ENCODE peak calls at places on chromosomes 7 and 10, in six cellular contexts. I is IMR-90, R is HCT116, T is SK-N-SH, W is astrocyte of the cerebellum, A is cardiac muscle cell. K is an unnamed sample.

GRCh38 chr10:49605177-49605938 is 4.8 kb upstream of the SLC18A3 start:
- DNase-seq in I (no peak), R (no peak), T (peak; percentile 60), W (no peak), A (no peak), K (no peak)

GRCh38 chr10:49404321-49404878 is 8.5 kb upstream of the DRGX start:
- DNase-seq in I (no peak), R (no peak), T (no peak), W (no peak), A (no peak), K (no peak)

GRCh38 chr7:38368191-38368605 is 94.8 kb upstream of the TARP start:
- DNase-seq in I (peak; percentile 65), R (peak; percentile 83), T (peak; percentile 71), W (no peak), A (peak; percentile 80), K (no peak)

GRCh38 chr7:104695563-104695962 is 318.4 kb upstream of the KMT2E start:
- DNase-seq in I (no peak), R (no peak), T (no peak), W (no peak), A (no peak), K (no peak)

GRCh38 chr7:114081606-114082425 is 163.0 kb upstream of the PPP1R3A start:
- DNase-seq in I (peak; percentile 70), R (peak; percentile 56), T (peak; percentile 64), W (peak; percentile 70), A (peak; percentile 79), K (peak; percentile 46)

GRCh38 chr10:112282086-112282485 is 1.1 kb upstream of the TECTB start:
- DNase-seq in I (peak; percentile 76), R (no peak), T (no peak), W (no peak), A (no peak), K (no peak)

GRCh38 chr10:62580396-62580795 is 206.2 kb downstream of the ZNF365 start:
- DNase-seq in I (peak; percentile 41), R (no peak), T (no peak), W (no peak), A (peak; percentile 40), K (no peak)

GRCh38 chr10:23686722-23687121 is 247.8 kb downstream of the OTUD1 start:
- DNase-seq in I (no peak), R (no peak), T (no peak), W (no peak), A (no peak), K (no peak)

GRCh38 chr10:89556590-89556989 is 21.2 kb upstream of the SLC16A12 start:
- DNase-seq in I (peak; percentile 45), R (no peak), T (no peak), W (no peak), A (peak; percentile 16), K (no peak)

GRCh38 chr7:158274404-158274811 is 313.2 kb downstream of the PTPRN2 start:
- DNase-seq in I (no peak), R (no peak), T (peak; percentile 71), W (no peak), A (no peak), K (no peak)

GRCh38 chr10:49144021-49144720 is 10.3 kb upstream of the FAM170B start:
- DNase-seq in I (peak; percentile 81), R (no peak), T (peak; percentile 68), W (no peak), A (no peak), K (no peak)

GRCh38 chr10:63666836-63667383 is 145.7 kb downstream of the REEP3 start:
- DNase-seq in I (peak; percentile 94), R (no peak), T (no peak), W (peak; percentile 100), A (peak; percentile 96), K (peak; percentile 62)

GRCh38 chr7:2721842-2722241 is 33.8 kb downstream of the AMZ1 start:
- DNase-seq in I (no peak), R (no peak), T (no peak), W (no peak), A (no peak), K (no peak)

GRCh38 chr7:130087364-130087763 is 17.0 kb downstream of the KLHDC10 start:
- DNase-seq in I (peak; percentile 31), R (no peak), T (no peak), W (no peak), A (peak; percentile 45), K (no peak)

GRCh38 chr10:58143944-58144343 is 123.8 kb downstream of the IPMK start:
- DNase-seq in I (no peak), R (no peak), T (no peak), W (no peak), A (no peak), K (no peak)

GRCh38 chr7:90387470-90388240 is 15.6 kb upstream of the CLDN12 start:
- DNase-seq in I (peak; percentile 22), R (no peak), T (no peak), W (no peak), A (peak; percentile 28), K (no peak)

GRCh38 chr7:148304456-148304855 is 286.1 kb upstream of the C7orf33 start:
- DNase-seq in I (no peak), R (no peak), T (no peak), W (no peak), A (no peak), K (no peak)

GRCh38 chr10:71006497-71006896 is 118.1 kb upstream of the PCBD1 start:
- DNase-seq in I (no peak), R (no peak), T (no peak), W (no peak), A (no peak), K (no peak)

GRCh38 chr7:86437951-86438450 is 205.7 kb upstream of the GRM3 start:
- DNase-seq in I (no peak), R (no peak), T (no peak), W (no peak), A (no peak), K (no peak)

GRCh38 chr10:104049497-104050250 is 36.0 kb downstream of the COL17A1 start:
- DNase-seq in I (peak; percentile 49), R (peak; percentile 37), T (no peak), W (peak; percentile 54), A (peak; percentile 69), K (peak; percentile 68)

GRCh38 chr10:83603708-83604107 is 535.6 kb upstream of the GHITM start:
- DNase-seq in I (no peak), R (no peak), T (no peak), W (no peak), A (peak; percentile 57), K (no peak)

GRCh38 chr7:94451276-94451675 is 56.6 kb downstream of the COL1A2 start:
- DNase-seq in I (no peak), R (no peak), T (no peak), W (no peak), A (no peak), K (no peak)

GRCh38 chr7:82594665-82595064 is 151.1 kb upstream of the CACNA2D1 start:
- DNase-seq in I (no peak), R (no peak), T (no peak), W (no peak), A (peak; percentile 15), K (no peak)

GRCh38 chr7:105102557-105103352 is 88.8 kb downstream of the KMT2E start:
- DNase-seq in I (no peak), R (no peak), T (peak; percentile 45), W (no peak), A (no peak), K (no peak)

GRCh38 chr7:30674420-30674819 is 7.8 kb downstream of the CRHR2 start:
- DNase-seq in I (no peak), R (no peak), T (peak; percentile 62), W (no peak), A (no peak), K (no peak)

GRCh38 chr7:73879977-73880681 is 19.2 kb downstream of the TMEM270 start:
- DNase-seq in I (peak; percentile 53), R (no peak), T (peak; percentile 27), W (no peak), A (peak; percentile 61), K (no peak)

GRCh38 chr7:155217629-155218028 is 80.0 kb upstream of the INSIG1 start:
- DNase-seq in I (no peak), R (no peak), T (no peak), W (no peak), A (no peak), K (no peak)

GRCh38 chr7:28155019-28155660 is 25.5 kb downstream of the JAZF1 start:
- DNase-seq in I (no peak), R (no peak), T (no peak), W (no peak), A (no peak), K (no peak)

GRCh38 chr7:37211097-37211496 is 237.6 kb downstream of the ELMO1 start:
- DNase-seq in I (peak; percentile 37), R (no peak), T (no peak), W (peak; percentile 11), A (peak; percentile 95), K (no peak)

GRCh38 chr7:1290262-1291039 is 57.8 kb downstream of the UNCX start:
- DNase-seq in I (no peak), R (no peak), T (no peak), W (no peak), A (peak; percentile 37), K (no peak)
- H3K4me3 ChIP-seq in I (peak overlapping the region; percentile 24), R (no peak overlapping the region), T (no peak overlapping the region), W (peak overlapping the region; percentile 12), A (peak overlapping the region; percentile 17), K (peak overlapping the region; percentile 29)

GRCh38 chr10:79939969-79940368 is 8.9 kb downstream of the SFTPD start:
- DNase-seq in I (no peak), R (no peak), T (no peak), W (no peak), A (no peak), K (no peak)
- H3K4me3 ChIP-seq in I (no peak overlapping the region), R (no peak overlapping the region), T (no peak overlapping the region), W (no peak overlapping the region), A (no peak overlapping the region), K (no peak overlapping the region)

GRCh38 chr10:44267007-44267406 is 117.9 kb downstream of the CXCL12 start:
- DNase-seq in I (no peak), R (no peak), T (no peak), W (no peak), A (no peak), K (no peak)
- H3K4me3 ChIP-seq in I (no peak overlapping the region), R (no peak overlapping the region), T (no peak overlapping the region), W (no peak overlapping the region), A (no peak overlapping the region), K (no peak overlapping the region)

GRCh38 chr7:124318716-124319115 is 285.8 kb upstream of the TMEM229A start:
- DNase-seq in I (peak; percentile 29), R (no peak), T (no peak), W (no peak), A (no peak), K (no peak)
- H3K4me3 ChIP-seq in I (no peak overlapping the region), R (no peak overlapping the region), T (no peak overlapping the region), W (no peak overlapping the region), A (no peak overlapping the region), K (no peak overlapping the region)

GRCh38 chr7:142801601-142802295 is 31.0 kb downstream of the PRSS2 start:
- DNase-seq in I (no peak), R (no peak), T (no peak), W (no peak), A (no peak), K (no peak)
- H3K4me3 ChIP-seq in I (no peak overlapping the region), R (no peak overlapping the region), T (no peak overlapping the region), W (no peak overlapping the region), A (no peak overlapping the region), K (no peak overlapping the region)